ENCODE peak calls at places on chromosomes 16 and 17, in ten cellular contexts. T is uterus, X is heart left ventricle, M is suprapubic skin, U is right lobe of liver, Z is stomach, F is sigmoid colon, I is IMR-90, S is endothelial cell of umbilical vein, D is breast epithelium. E is an unnamed sample.

GRCh38 chr17:12312692-12313091 is 292.0 kb downstream of the MAP2K4 start:
- DNase-seq in Z (no peak), X (no peak), F (no peak), D (no peak), T (no peak), M (no peak), S (no peak), U (no peak), I (no peak), E (no peak)

GRCh38 chr16:31471241-31471874 is 594 bp upstream of the TGFB1I1 start:
- DNase-seq in F (no peak), X (no peak), D (no peak), T (no peak), M (no peak), S (no peak), Z (no peak), U (no peak), I (peak; percentile 17), E (no peak)

GRCh38 chr17:63445571-63446217 is 412 bp downstream of the CYB561 start:
- DNase-seq in D (no peak), Z (peak; percentile 69), U (peak; percentile 55), M (no peak), X (peak; percentile 39), I (no peak), F (no peak), S (peak; percentile 63), T (peak; percentile 32), E (peak; percentile 90)

GRCh38 chr17:39666231-39666600 is 1.1 kb downstream of the TCAP start:
- DNase-seq in Z (no peak), T (no peak), X (no peak), I (no peak), D (no peak), U (no peak), F (no peak), M (no peak), S (no peak), E (no peak)

GRCh38 chr16:68257251-68257905 is 6.9 kb upstream of the SLC7A6 start:
- DNase-seq in U (no peak), Z (no peak), I (peak; percentile 20), T (no peak), M (no peak), F (no peak), D (no peak), S (no peak), X (no peak), E (no peak)

GRCh38 chr16:67843343-67843765 is 1.2 kb downstream of the THAP11 start:
- DNase-seq in M (no peak), Z (no peak), S (no peak), X (no peak), D (no peak), I (peak; percentile 68), T (no peak), U (no peak), F (peak; percentile 73), E (no peak)

GRCh38 chr17:19724501-19725420 is 8.4 kb upstream of the SLC47A2 start:
- DNase-seq in U (peak; percentile 73), F (peak; percentile 85), X (peak; percentile 78), T (peak; percentile 46), I (no peak), D (peak; percentile 78), Z (peak; percentile 70), S (peak; percentile 44), M (peak; percentile 89), E (peak; percentile 82)

GRCh38 chr17:17736205-17737183 is 55.2 kb downstream of the RAI1 start:
- DNase-seq in X (no peak), U (no peak), Z (peak; percentile 39), D (no peak), I (peak; percentile 43), F (no peak), T (no peak), S (no peak), M (no peak), E (no peak)

GRCh38 chr16:84700518-84701277 is 898 bp downstream of the USP10 start:
- DNase-seq in T (no peak), U (no peak), I (peak; percentile 29), Z (no peak), D (no peak), M (no peak), X (no peak), S (peak; percentile 46), F (peak; percentile 62), E (no peak)

GRCh38 chr17:58706351-58707140 is 14.1 kb downstream of the RAD51C start:
- DNase-seq in I (no peak), Z (no peak), X (no peak), D (no peak), F (no peak), S (peak; percentile 9), T (no peak), M (no peak), U (no peak), E (no peak)

GRCh38 chr16:84940670-84941551 is 70.4 kb downstream of the ZDHHC7 start:
- DNase-seq in M (no peak), X (no peak), T (peak; percentile 65), I (no peak), U (no peak), S (no peak), F (peak; percentile 84), D (no peak), Z (no peak), E (peak; percentile 92)

DNA sequence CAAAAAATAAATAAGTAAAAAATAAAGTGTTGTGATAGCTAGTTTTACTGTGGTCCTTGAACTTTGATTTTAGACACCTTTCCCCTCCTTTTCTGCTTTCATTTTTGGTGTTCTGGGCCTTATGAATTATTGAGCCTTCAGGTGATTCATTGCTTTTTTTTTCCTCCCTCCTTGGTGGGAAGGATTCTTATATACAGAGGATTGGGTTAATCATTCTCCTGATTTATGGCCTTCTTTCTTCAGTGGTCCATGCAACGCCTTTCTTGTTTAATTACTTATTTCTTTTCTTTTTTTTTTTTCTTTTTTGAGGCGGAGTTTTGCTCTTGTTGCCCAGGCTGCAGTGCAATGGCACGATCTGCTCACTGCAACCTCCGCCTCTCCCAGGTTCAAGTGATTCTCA is 8.0 kb upstream of the MYL4 start:
- DNase-seq in M (no peak), D (no peak), X (no peak), F (no peak), T (no peak), U (no peak), I (no peak), S (no peak), Z (no peak), E (no peak)
- TF ChIP-seq CTCF in M (no peak), D (no peak), X (no peak), F (no peak), T (no peak), U (no peak), I (no peak), S (no peak), Z (no peak), E (no peak)

DNA sequence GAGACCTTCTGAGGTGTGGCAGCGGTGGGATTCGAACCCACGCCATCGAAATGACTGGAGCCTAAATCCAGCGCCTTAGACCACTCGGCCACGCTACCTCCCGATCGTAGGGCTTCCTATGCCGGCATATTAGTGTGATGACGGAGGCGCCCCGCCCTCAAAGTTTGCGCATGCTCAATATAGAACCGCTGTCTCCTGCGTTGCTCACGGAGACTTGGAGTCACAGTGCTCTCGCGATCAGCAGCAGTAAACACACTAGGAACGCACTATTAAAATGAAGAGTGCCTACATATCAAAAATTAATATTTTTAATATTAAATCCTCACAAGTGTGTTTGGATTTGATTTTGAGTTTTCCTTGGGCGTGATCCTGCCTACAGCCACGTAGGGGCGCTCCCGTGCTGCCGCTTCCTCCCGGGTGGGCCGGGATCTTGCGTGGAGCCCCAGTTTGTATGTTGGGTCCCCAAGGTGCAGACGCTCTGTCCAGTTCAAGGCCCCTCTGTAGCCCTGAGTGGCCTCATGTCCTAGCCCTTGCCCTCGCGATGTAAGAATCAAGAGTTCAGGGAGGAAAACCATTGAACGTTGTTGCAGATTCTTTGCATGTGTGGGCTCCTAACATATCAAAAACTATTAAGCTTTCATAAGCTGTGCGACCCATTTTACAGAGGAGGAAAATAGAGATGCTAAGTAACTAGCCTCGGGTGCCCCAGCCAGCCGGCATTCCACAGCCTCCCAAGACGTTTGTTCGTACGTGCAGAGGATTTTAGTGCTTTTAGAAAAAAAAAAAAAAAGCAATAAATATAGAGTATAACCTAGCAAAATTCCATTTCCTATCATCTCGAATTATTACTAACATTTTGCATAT is 10.2 kb upstream of the EEF2K start:
- DNase-seq in I (peak; percentile 87), M (peak; percentile 97), S (peak; percentile 98), D (peak; percentile 96), X (peak; percentile 87), F (peak; percentile 95), Z (peak; percentile 94), U (peak; percentile 87), T (peak; percentile 95), E (peak; percentile 99)
- TF ChIP-seq POLR2A in I (no peak), M (no peak), S (peak; percentile 84), D (peak; percentile 25), X (no peak), F (no peak), Z (no peak), U (no peak), T (peak; percentile 61), E (no peak)

GRCh38 chr17:82232322-82232785 is 3.5 kb downstream of the SLC16A3 start:
- DNase-seq in X (no peak), S (no peak), T (no peak), Z (no peak), D (no peak), I (no peak), U (no peak), F (peak; percentile 79), M (peak; percentile 78), E (no peak)
- H3K4me3 ChIP-seq in X (peak overlapping the region; percentile 73), S (no peak overlapping the region), T (peak overlapping the region; percentile 53), Z (peak overlapping the region; percentile 68), D (peak overlapping the region; percentile 60), I (peak overlapping the region; percentile 98), U (peak overlapping the region; percentile 67), F (peak overlapping the region; percentile 65), M (peak overlapping the region; percentile 61), E (no peak overlapping the region)

GRCh38 chr17:75752405-75753192 is 12.4 kb downstream of the GALK1 start:
- DNase-seq in U (no peak), I (no peak), D (no peak), Z (no peak), S (no peak), T (no peak), F (no peak), X (no peak), M (no peak), E (no peak)
- TF ChIP-seq CTCF in U (no peak), I (no peak), D (no peak), Z (no peak), S (no peak), T (no peak), F (no peak), X (no peak), M (no peak), E (no peak)

GRCh38 chr17:81903896-81904599 is 2.0 kb downstream of the NPB start:
- DNase-seq in X (peak; percentile 17), Z (no peak), S (no peak), M (no peak), F (no peak), D (no peak), T (no peak), U (no peak), I (no peak), E (no peak)
- TF ChIP-seq POLR2A in X (no peak), Z (no peak), S (no peak), M (no peak), F (no peak), D (no peak), T (no peak), U (no peak), I (no peak), E (no peak)

GRCh38 chr17:1137465-1137894 is 42.3 kb downstream of the ABR start:
- DNase-seq in Z (no peak), M (no peak), S (peak; percentile 34), X (no peak), U (no peak), D (no peak), F (no peak), T (no peak), I (no peak), E (no peak)
- H3K4me3 ChIP-seq in Z (no peak overlapping the region), M (no peak overlapping the region), S (no peak overlapping the region), X (no peak overlapping the region), U (no peak overlapping the region), D (no peak overlapping the region), F (no peak overlapping the region), T (no peak overlapping the region), I (no peak overlapping the region), E (no peak overlapping the region)